ENCODE peak calls at places on chromosomes 2 and 18, in ten cellular contexts. C, U, V, A, X, B, H, K, E and M are unnamed samples.

GRCh38 chr2:113181491-113182051 is 7.8 kb downstream of the PSD4 start:
- DNase-seq in C (no peak), U (no peak), V (no peak), A (no peak), X (no peak), B (no peak), H (peak), K (peak), E (no peak), M (no peak)

GRCh38 chr2:168564641-168565040 is 108.6 kb downstream of the CERS6 start:
- DNase-seq in C (no peak), U (no peak), V (no peak), A (no peak), X (no peak), B (no peak), H (no peak), K (no peak), E (no peak), M (no peak)

GRCh38 chr2:200351815-200352214 is 45.3 kb downstream of the SPATS2L start:
- DNase-seq in C (no peak), U (no peak), V (no peak), A (no peak), X (peak), B (no peak), H (no peak), K (no peak), E (no peak), M (no peak)

GRCh38 chr2:239152239-239152915 is 248.4 kb downstream of the HDAC4 start:
- DNase-seq in C (peak), U (peak), V (peak), A (no peak), X (no peak), B (no peak), H (peak), K (peak), E (no peak), M (peak)

GRCh38 chr18:74175658-74176057 is 27.3 kb downstream of the TIMM21 start:
- DNase-seq in C (no peak), U (no peak), V (no peak), A (no peak), X (no peak), B (no peak), H (no peak), K (no peak), E (no peak), M (no peak)

GRCh38 chr2:24058887-24059286 is 9.3 kb downstream of the FKBP1B start:
- DNase-seq in C (no peak), U (no peak), V (no peak), A (no peak), X (no peak), B (no peak), H (no peak), K (no peak), E (no peak), M (no peak)

GRCh38 chr2:188280811-188281222 is 10.9 kb upstream of the GULP1 start:
- DNase-seq in C (no peak), U (no peak), V (no peak), A (no peak), X (no peak), B (no peak), H (no peak), K (no peak), E (no peak), M (no peak)

GRCh38 chr2:173764094-173764493 is 201.1 kb downstream of the SP3 start:
- DNase-seq in C (no peak), U (no peak), V (no peak), A (no peak), X (no peak), B (no peak), H (no peak), K (no peak), E (no peak), M (no peak)

GRCh38 chr2:231047922-231048544 is 8.6 kb upstream of the PSMD1 start:
- DNase-seq in C (no peak), U (no peak), V (no peak), A (no peak), X (no peak), B (no peak), H (no peak), K (no peak), E (no peak), M (no peak)

GRCh38 chr2:2012505-2012904 is 268.2 kb upstream of the PXDN start:
- DNase-seq in C (no peak), U (no peak), V (no peak), A (no peak), X (no peak), B (no peak), H (no peak), K (no peak), E (no peak), M (no peak)

GRCh38 chr18:30465131-30465530 is 577.4 kb downstream of the DSC3 start:
- DNase-seq in C (no peak), U (no peak), V (no peak), A (no peak), X (no peak), B (no peak), H (no peak), K (no peak), E (no peak), M (no peak)

GRCh38 chr2:137316075-137316474 is 550.7 kb downstream of the THSD7B start:
- DNase-seq in C (no peak), U (no peak), V (no peak), A (no peak), X (no peak), B (no peak), H (no peak), K (no peak), E (no peak), M (no peak)

GRCh38 chr2:67571785-67572718 is 174.9 kb downstream of the ETAA1 start:
- DNase-seq in C (no peak), U (no peak), V (no peak), A (no peak), X (peak), B (no peak), H (no peak), K (no peak), E (peak), M (no peak)

GRCh38 chr2:67565761-67566160 is 168.6 kb downstream of the ETAA1 start:
- DNase-seq in C (no peak), U (no peak), V (no peak), A (no peak), X (peak), B (peak), H (no peak), K (no peak), E (no peak), M (no peak)

GRCh38 chr2:199806179-199806578 is 44.8 kb downstream of the FTCDNL1 start:
- DNase-seq in C (no peak), U (no peak), V (no peak), A (no peak), X (peak), B (no peak), H (no peak), K (no peak), E (no peak), M (no peak)

GRCh38 chr2:96507957-96508520 is 2.9 kb upstream of the NEURL3 start:
- DNase-seq in C (peak), U (peak), V (peak), A (peak), X (peak), B (no peak), H (peak), K (peak), E (peak), M (peak)

GRCh38 chr18:44541781-44542180 is 138.9 kb upstream of the SETBP1 start:
- DNase-seq in C (no peak), U (no peak), V (no peak), A (no peak), X (no peak), B (no peak), H (no peak), K (no peak), E (no peak), M (no peak)

GRCh38 chr2:99911711-99912110 is 230.7 kb downstream of the AFF3 start:
- DNase-seq in C (no peak), U (no peak), V (no peak), A (no peak), X (no peak), B (no peak), H (no peak), K (no peak), E (no peak), M (no peak)

GRCh38 chr18:57333941-57334340 is 18.4 kb upstream of the ST8SIA3 start:
- DNase-seq in C (no peak), U (no peak), V (no peak), A (no peak), X (no peak), B (peak), H (no peak), K (no peak), E (no peak), M (no peak)

GRCh38 chr2:109135572-109136185 is 6.7 kb downstream of the SH3RF3 start:
- DNase-seq in C (no peak), U (peak), V (no peak), A (no peak), X (no peak), B (no peak), H (no peak), K (no peak), E (no peak), M (no peak)

GRCh38 chr2:24021122-24021998 is 11.5 kb downstream of the MFSD2B start:
- DNase-seq in C (no peak), U (no peak), V (no peak), A (no peak), X (no peak), B (no peak), H (no peak), K (no peak), E (peak), M (peak)

GRCh38 chr2:36371070-36371962 is 15.7 kb downstream of the CRIM1 start:
- DNase-seq in C (no peak), U (no peak), V (no peak), A (no peak), X (no peak), B (no peak), H (no peak), K (no peak), E (no peak), M (no peak)

GRCh38 chr2:86703704-86704370 is 16.3 kb upstream of the RMND5A start:
- DNase-seq in C (no peak), U (no peak), V (no peak), A (peak), X (no peak), B (no peak), H (no peak), K (peak), E (no peak), M (no peak)

GRCh38 chr2:169001116-169001815 is 29.9 kb downstream of the ABCB11 start:
- DNase-seq in C (no peak), U (no peak), V (no peak), A (no peak), X (no peak), B (no peak), H (no peak), K (no peak), E (no peak), M (no peak)

GRCh38 chr2:204625135-204625534 is 79.9 kb downstream of the PARD3B start:
- DNase-seq in C (no peak), U (no peak), V (no peak), A (no peak), X (no peak), B (no peak), H (no peak), K (no peak), E (no peak), M (no peak)

GRCh38 chr2:218708086-218708485 is 2.5 kb upstream of the TTLL4 start:
- DNase-seq in C (no peak), U (no peak), V (no peak), A (no peak), X (no peak), B (no peak), H (no peak), K (no peak), E (no peak), M (no peak)

GRCh38 chr2:238956676-238957075 is 108.8 kb downstream of the TWIST2 start:
- DNase-seq in C (no peak), U (no peak), V (no peak), A (no peak), X (no peak), B (peak), H (no peak), K (no peak), E (no peak), M (no peak)

GRCh38 chr2:50529600-50530218 is 502.2 kb downstream of the NRXN1 start:
- DNase-seq in C (no peak), U (no peak), V (no peak), A (peak), X (peak), B (no peak), H (no peak), K (no peak), E (peak), M (no peak)

GRCh38 chr2:128533101-128533500 is 214.4 kb upstream of the HS6ST1 start:
- DNase-seq in C (no peak), U (no peak), V (no peak), A (no peak), X (no peak), B (no peak), H (no peak), K (no peak), E (no peak), M (no peak)

GRCh38 chr18:24060644-24061043 is 46.1 kb downstream of the TTC39C start:
- DNase-seq in C (no peak), U (no peak), V (no peak), A (no peak), X (peak), B (no peak), H (no peak), K (no peak), E (no peak), M (no peak)

GRCh38 chr2:85763831-85764230 is 10.0 kb downstream of the ATOH8 start:
- DNase-seq in C (peak), U (no peak), V (no peak), A (no peak), X (no peak), B (no peak), H (no peak), K (no peak), E (no peak), M (no peak)

GRCh38 chr18:35683021-35683420 is 101.5 kb downstream of the GALNT1 start:
- DNase-seq in C (no peak), U (no peak), V (no peak), A (no peak), X (peak), B (no peak), H (no peak), K (no peak), E (no peak), M (no peak)

GRCh38 chr2:68472796-68473414 is 5.5 kb downstream of the APLF start:
- DNase-seq in C (no peak), U (no peak), V (no peak), A (no peak), X (no peak), B (no peak), H (no peak), K (no peak), E (no peak), M (no peak)

GRCh38 chr2:203396667-203397066 is 68.5 kb downstream of the ABI2 start:
- DNase-seq in C (no peak), U (no peak), V (no peak), A (no peak), X (no peak), B (no peak), H (no peak), K (no peak), E (peak), M (no peak)

GRCh38 chr2:191180712-191181111 is 29.9 kb upstream of the STAT4 start:
- DNase-seq in C (no peak), U (no peak), V (no peak), A (no peak), X (peak), B (no peak), H (peak), K (no peak), E (no peak), M (no peak)
- H3K27ac ChIP-seq in C (no peak), U (no peak), V (no peak), A (no peak), X (no peak), B (no peak), H (no peak), K (no peak), E (peak), M (no peak)

DNA sequence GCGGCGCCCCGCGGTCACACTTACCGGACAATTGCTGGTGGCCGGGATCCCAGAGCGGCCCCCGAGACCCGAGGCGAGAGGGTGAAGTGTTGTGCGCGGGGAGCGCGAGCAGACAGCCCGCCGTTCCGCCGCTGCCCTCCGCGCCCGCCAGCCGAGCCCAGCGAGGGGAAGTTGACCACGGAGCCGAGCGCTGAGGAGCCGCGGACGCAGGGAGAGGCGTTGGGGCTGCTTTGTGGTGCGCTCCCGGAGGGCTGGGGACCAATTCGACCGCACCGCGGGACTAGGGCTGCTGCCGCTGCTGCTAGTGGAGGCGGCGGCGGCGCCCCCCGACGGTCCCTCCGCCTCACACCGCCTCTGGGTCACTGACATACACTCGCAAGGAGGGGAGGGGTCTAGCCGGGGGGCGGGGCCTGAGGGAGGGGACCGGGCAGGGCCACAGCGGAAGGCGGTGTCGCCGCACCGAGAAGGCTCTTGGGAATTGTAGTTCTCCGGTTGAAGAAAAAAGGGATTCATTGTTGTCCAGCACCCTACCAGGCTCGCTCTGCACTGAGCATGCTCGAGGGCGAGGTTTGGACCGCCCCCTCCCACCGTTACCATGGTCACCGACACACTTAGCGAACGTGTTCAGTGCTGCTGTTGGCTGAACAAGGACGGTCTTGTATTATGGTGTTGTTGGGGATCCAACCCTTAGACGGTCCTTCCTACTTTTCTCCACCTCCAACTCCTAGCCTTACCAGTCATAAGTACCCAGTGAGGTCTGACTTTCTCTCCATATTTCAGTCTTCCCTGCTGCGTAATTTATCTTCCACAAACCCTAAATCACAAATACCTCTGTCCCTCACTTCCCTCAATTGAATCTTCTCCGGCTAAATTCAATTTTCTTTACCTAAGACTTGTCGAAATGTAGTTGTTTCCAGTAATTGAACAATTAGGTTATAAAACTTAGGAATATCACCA is at the start of gene PELI1:
- DNase-seq in C (peak), U (peak), V (peak), A (peak), X (peak), B (peak), H (peak), K (peak), E (peak), M (peak)
- TF ChIP-seq POLR2A in C (peak), U (peak), V (peak), A (no peak), X (peak), B (peak), H (peak), K (peak), E (peak), M (peak)

GRCh38 chr2:215794829-215795546 is 218.4 kb downstream of the MREG start:
- DNase-seq in C (no peak), U (no peak), V (no peak), A (no peak), X (no peak), B (no peak), H (no peak), K (no peak), E (no peak), M (no peak)
- H3K27ac ChIP-seq in C (no peak), U (no peak), V (no peak), A (no peak), X (no peak), B (peak), H (no peak), K (no peak), E (peak), M (no peak)

DNA sequence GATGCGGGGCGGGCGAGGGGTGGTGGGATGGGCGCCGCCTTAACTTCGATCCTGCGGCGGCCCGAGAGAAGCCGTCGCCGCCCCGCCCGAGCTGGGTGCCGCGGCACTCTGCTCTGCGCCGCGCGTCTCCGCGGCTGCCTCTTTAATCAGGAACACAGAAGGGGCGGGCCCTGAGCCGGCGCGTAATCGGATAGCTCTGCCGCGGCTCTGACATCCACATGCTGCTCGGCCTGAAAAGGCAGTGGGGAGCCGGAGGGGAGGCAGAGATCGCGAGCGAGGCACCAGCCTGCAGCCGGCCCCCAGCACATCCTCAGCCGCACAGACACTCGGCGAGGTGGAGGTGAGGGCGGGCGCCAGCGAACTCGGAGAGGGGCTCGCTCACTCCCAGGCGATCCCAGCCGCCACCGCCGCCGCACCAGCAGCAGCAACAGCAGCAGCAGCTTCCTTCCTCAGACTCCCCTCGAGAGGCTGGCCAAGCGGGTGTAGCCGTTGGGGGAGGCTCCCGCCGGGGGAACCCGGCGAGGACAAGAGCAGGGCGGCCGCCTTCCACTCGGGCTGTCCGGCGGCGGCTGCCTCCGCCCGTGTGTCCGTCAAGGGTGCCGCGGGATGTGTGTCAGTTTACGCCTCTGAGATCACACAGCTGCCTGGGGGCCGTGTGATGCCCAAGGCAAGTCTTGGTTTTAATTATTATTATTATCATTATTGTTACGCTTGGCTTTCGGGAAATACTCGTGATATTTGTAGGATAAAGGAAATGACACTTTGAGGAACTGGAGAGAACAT is at the start of gene NRP2:
- DNase-seq in C (peak), U (peak), V (peak), A (peak), X (peak), B (peak), H (peak), K (peak), E (peak), M (peak)
- TF ChIP-seq POLR2A in C (peak), U (peak), V (peak), A (no peak), X (peak), B (peak), H (peak), K (peak), E (peak), M (peak)

GRCh38 chr18:21262244-21262643 is 20.2 kb downstream of the GREB1L start:
- DNase-seq in C (no peak), U (no peak), V (no peak), A (no peak), X (no peak), B (no peak), H (no peak), K (no peak), E (no peak), M (no peak)

GRCh38 chr18:21260621-21261020 is 18.6 kb downstream of the GREB1L start:
- DNase-seq in C (no peak), U (no peak), V (no peak), A (no peak), X (no peak), B (no peak), H (no peak), K (no peak), E (no peak), M (no peak)

GRCh38 chr18:21264651-21265050 is 22.6 kb downstream of the GREB1L start:
- DNase-seq in C (no peak), U (no peak), V (no peak), A (no peak), X (no peak), B (no peak), H (no peak), K (no peak), E (no peak), M (no peak)

GRCh38 chr18:21262979-21263378 is 20.9 kb downstream of the GREB1L start:
- DNase-seq in C (no peak), U (no peak), V (no peak), A (no peak), X (no peak), B (no peak), H (no peak), K (no peak), E (no peak), M (no peak)

GRCh38 chr18:21261352-21261751 is 19.3 kb downstream of the GREB1L start:
- DNase-seq in C (no peak), U (no peak), V (no peak), A (no peak), X (no peak), B (no peak), H (no peak), K (no peak), E (no peak), M (no peak)
- H3K27ac ChIP-seq in C (no peak), U (no peak), V (no peak), A (no peak), X (no peak), B (no peak), H (no peak), K (no peak), E (no peak), M (no peak)